ENCODE peak calls at places on chromosomes 4 and X, in nine cellular contexts. B, O, Q, V, U, X, L, F and R are unnamed samples. For H3K4me1, the result is how much of the 10 kb centered on the place peaks cover.

GRCh38 chr4:66923081-66923865 is 622.0 kb downstream of the CENPC start:
- DNase-seq in B (peak), O (no peak), Q (no peak), V (no peak), U (no peak), X (no peak), L (no peak), F (no peak), R (no peak)

GRCh38 chr4:145069361-145069760 is 28.6 kb downstream of the ANAPC10 start:
- DNase-seq in B (peak), O (no peak), Q (peak), V (no peak), U (no peak), X (no peak), L (no peak), F (no peak), R (no peak)

GRCh38 chr4:16198271-16198670 is 28.0 kb downstream of the TAPT1 start:
- DNase-seq in B (no peak), O (no peak), Q (no peak), V (no peak), U (no peak), X (no peak), L (no peak), F (no peak), R (no peak)

GRCh38 chr4:186472948-186473347 is 82.4 kb downstream of the MTNR1A start:
- DNase-seq in B (peak), O (no peak), Q (peak), V (no peak), U (no peak), X (no peak), L (no peak), F (no peak), R (peak)

GRCh38 chrX:78315745-78316144 is 11.7 kb downstream of the CYSLTR1 start:
- DNase-seq in B (no peak), O (no peak), Q (no peak), V (no peak), U (no peak), X (no peak), L (no peak), F (peak), R (no peak)

GRCh38 chr4:96784336-96784735 is 944.4 kb downstream of the PDHA2 start:
- DNase-seq in B (no peak), O (no peak), Q (no peak), V (no peak), U (no peak), X (no peak), L (no peak), F (no peak), R (no peak)

GRCh38 chr4:88681209-88681608 is 16.4 kb downstream of the NAP1L5 start:
- DNase-seq in B (no peak), O (no peak), Q (no peak), V (no peak), U (no peak), X (no peak), L (no peak), F (no peak), R (no peak)

GRCh38 chrX:115946059-115946458 is 224.5 kb upstream of the AGTR2 start:
- DNase-seq in B (no peak), O (no peak), Q (no peak), V (no peak), U (no peak), X (no peak), L (no peak), F (no peak), R (no peak)

GRCh38 chr4:150310159-150310895 is 232.1 kb downstream of the DCLK2 start:
- DNase-seq in B (peak), O (no peak), Q (no peak), V (no peak), U (no peak), X (no peak), L (no peak), F (no peak), R (no peak)

GRCh38 chr4:15847746-15848145 is 69.6 kb downstream of the CD38 start:
- DNase-seq in B (no peak), O (no peak), Q (no peak), V (no peak), U (no peak), X (no peak), L (no peak), F (no peak), R (no peak)

GRCh38 chrX:21798677-21799219 is 40.7 kb upstream of the MBTPS2 start:
- DNase-seq in B (peak), O (no peak), Q (peak), V (no peak), U (no peak), X (no peak), L (no peak), F (no peak), R (peak)

GRCh38 chrX:39012561-39013209 is 211.4 kb downstream of the MID1IP1 start:
- DNase-seq in B (peak), O (no peak), Q (peak), V (no peak), U (no peak), X (no peak), L (no peak), F (no peak), R (no peak)

GRCh38 chr4:119623025-119623424 is 5.6 kb downstream of the PDE5A start:
- DNase-seq in B (no peak), O (no peak), Q (no peak), V (no peak), U (no peak), X (no peak), L (no peak), F (no peak), R (no peak)

GRCh38 chrX:110992611-110993010 is 103.4 kb upstream of the PAK3 start:
- DNase-seq in B (peak), O (peak), Q (peak), V (no peak), U (no peak), X (no peak), L (no peak), F (no peak), R (peak)

GRCh38 chr4:112747035-112747434 is 110.1 kb downstream of the LARP7 start:
- DNase-seq in B (no peak), O (no peak), Q (no peak), V (no peak), U (no peak), X (no peak), L (no peak), F (no peak), R (no peak)

GRCh38 chrX:11367609-11368430 is 74.6 kb downstream of the AMELX start:
- DNase-seq in B (peak), O (no peak), Q (peak), V (no peak), U (no peak), X (no peak), L (no peak), F (no peak), R (no peak)

GRCh38 chrX:16061296-16061695 is 62.1 kb upstream of the GRPR start:
- DNase-seq in B (no peak), O (no peak), Q (no peak), V (no peak), U (no peak), X (no peak), L (no peak), F (no peak), R (no peak)

GRCh38 chrX:151084454-151084853 is 91.9 kb upstream of the GPR50 start:
- DNase-seq in B (no peak), O (no peak), Q (no peak), V (no peak), U (no peak), X (no peak), L (no peak), F (no peak), R (no peak)

GRCh38 chr4:3041192-3042142 is 32.9 kb downstream of the HTT-AS start:
- DNase-seq in B (peak), O (peak), Q (peak), V (peak), U (peak), X (peak), L (peak), F (peak), R (peak)

GRCh38 chrX:21747523-21747922 is 10.4 kb downstream of the SMPX start:
- DNase-seq in B (no peak), O (no peak), Q (no peak), V (no peak), U (no peak), X (no peak), L (no peak), F (no peak), R (peak)

GRCh38 chrX:132263127-132263526 is 43.9 kb upstream of the RAP2C start:
- DNase-seq in B (no peak), O (no peak), Q (no peak), V (no peak), U (no peak), X (no peak), L (no peak), F (no peak), R (no peak)

GRCh38 chrX:155899366-155899765 is 18.2 kb downstream of the VAMP7 start:
- DNase-seq in B (no peak), O (no peak), Q (no peak), V (no peak), U (no peak), X (no peak), L (no peak), F (no peak), R (no peak)

GRCh38 chr4:97330915-97331314 is 812.4 kb downstream of the STPG2 start:
- DNase-seq in B (no peak), O (no peak), Q (no peak), V (no peak), U (no peak), X (no peak), L (no peak), F (no peak), R (no peak)

GRCh38 chr4:140255467-140255866 is 101.5 kb upstream of the MAML3 start:
- DNase-seq in B (peak), O (no peak), Q (peak), V (no peak), U (no peak), X (no peak), L (no peak), F (no peak), R (no peak)

GRCh38 chr4:140266958-140267568 is 106.4 kb upstream of the SCOC start:
- DNase-seq in B (no peak), O (no peak), Q (peak), V (no peak), U (no peak), X (no peak), L (no peak), F (no peak), R (no peak)

GRCh38 chrX:12304261-12304660 is 166.0 kb downstream of the FRMPD4 start:
- DNase-seq in B (peak), O (no peak), Q (peak), V (no peak), U (no peak), X (no peak), L (no peak), F (no peak), R (no peak)

GRCh38 chr4:70778888-70779422 is 57.2 kb downstream of the RUFY3 start:
- DNase-seq in B (peak), O (peak), Q (peak), V (peak), U (no peak), X (no peak), L (no peak), F (no peak), R (no peak)

GRCh38 chrX:129641941-129642340 is 12.8 kb downstream of the APLN start:
- DNase-seq in B (peak), O (no peak), Q (peak), V (no peak), U (no peak), X (no peak), L (peak), F (no peak), R (no peak)

GRCh38 chr4:13240066-13240465 is 244.1 kb downstream of the RAB28 start:
- DNase-seq in B (peak), O (no peak), Q (no peak), V (no peak), U (no peak), X (no peak), L (no peak), F (no peak), R (no peak)

GRCh38 chrX:40304115-40304514 is 206.4 kb upstream of the BCOR start:
- DNase-seq in B (no peak), O (no peak), Q (no peak), V (no peak), U (no peak), X (no peak), L (no peak), F (no peak), R (no peak)

DNA sequence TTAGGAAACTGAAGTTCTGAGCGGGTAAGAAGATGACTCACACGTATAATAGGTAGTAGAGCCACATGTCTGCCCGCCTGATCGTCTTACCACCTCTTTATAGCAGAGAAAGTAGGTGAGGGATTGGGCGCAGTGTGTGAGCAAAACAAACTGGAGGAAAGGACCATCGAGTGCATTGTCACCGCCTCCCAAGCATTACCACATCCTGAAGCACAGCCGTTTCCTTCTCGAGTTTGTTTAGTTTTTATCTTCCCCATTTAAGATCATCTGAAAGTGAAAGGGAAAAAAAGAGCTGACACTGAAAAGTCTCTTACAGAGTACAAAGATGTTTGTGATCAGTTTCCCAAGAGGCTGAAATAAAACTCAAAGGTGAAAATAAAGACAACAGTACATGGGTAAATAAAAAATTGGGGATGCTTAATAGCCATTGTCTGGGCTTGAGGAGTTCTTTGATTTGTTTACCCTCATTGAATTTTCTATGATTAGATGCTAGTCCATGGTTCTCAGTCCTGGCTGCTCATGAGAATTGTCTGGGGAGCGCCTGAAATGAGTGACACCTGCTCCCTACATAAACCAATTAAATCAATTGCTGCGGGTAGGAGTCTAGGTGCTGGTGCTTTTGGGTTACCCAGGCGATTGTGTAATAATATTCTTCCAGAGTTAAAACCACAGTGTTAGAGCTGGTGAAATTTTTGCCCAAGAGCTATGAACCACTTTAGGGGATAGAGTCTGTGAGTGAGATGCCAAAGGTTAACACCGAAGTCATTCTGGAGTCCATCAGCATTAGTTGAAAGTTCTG is 15.0 kb downstream of the PDK3 start:
- DNase-seq in B (peak), O (peak), Q (peak), V (peak), U (peak), X (peak), L (no peak), F (peak), R (peak)
- H3K27ac ChIP-seq in B (no peak), O (peak), Q (no peak), V (peak), U (peak), X (peak), L (no peak), F (peak), R (peak)

DNA sequence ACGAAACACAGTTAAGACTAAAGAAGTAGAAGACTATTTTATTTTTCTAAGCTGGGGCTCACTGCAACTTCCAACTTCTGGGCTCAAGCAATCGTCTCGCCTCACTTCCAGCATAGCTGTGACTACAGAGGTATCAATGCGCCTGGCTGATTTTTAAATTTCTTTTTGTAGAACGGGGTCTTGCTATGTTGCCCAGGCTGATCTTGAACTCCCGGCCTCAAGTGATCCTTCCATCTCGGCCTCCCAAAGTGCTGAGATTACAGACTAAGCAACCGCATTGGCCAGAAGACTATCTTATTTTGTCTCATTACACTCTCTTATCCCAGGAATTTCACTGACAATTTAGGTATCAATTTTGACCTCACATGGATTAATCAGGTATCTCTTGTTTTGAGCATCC is 1.2 kb downstream of the LAMTOR3 start:
- DNase-seq in B (no peak), O (no peak), Q (no peak), V (no peak), U (no peak), X (no peak), L (no peak), F (no peak), R (no peak)
- H3K4me3 ChIP-seq in B (no peak), O (no peak), Q (peak), V (no peak), U (no peak), X (peak), L (peak), F (peak), R (no peak)

DNA sequence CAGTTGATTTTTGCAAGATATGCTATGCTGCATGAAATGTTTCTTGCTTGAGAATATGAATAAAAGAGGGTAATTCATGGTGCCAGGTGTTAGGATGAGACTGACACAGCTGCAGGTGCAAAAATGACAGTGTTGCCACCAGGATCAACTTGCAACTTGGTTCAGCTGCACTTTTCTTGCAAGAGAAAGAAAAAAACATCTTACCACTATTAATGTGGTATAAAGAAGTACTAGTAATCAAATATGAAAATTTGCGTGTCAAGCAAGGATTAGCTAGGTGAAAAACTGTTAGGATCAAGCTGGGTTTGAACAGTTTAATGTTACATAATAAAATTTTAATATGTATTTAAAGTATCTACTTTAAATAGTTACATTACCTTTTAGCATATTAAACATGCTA is 49.6 kb downstream of the CHIC2 start:
- DNase-seq in B (no peak), O (no peak), Q (no peak), V (no peak), U (no peak), X (no peak), L (no peak), F (no peak), R (no peak)
- H3K4me1 ChIP-seq in B (under half), O (under half), Q (under half), V (under half), U (under half), X (under half), L (under half), F (under half), R (under half)

GRCh38 chrX:4876268-4876667 is 1162.8 kb upstream of the PRKX start:
- DNase-seq in B (no peak), O (no peak), Q (no peak), V (no peak), U (no peak), X (no peak), L (no peak), F (no peak), R (no peak)
- H3K27ac ChIP-seq in B (no peak), O (no peak), Q (no peak), V (no peak), U (no peak), X (no peak), L (no peak), F (peak), R (no peak)

GRCh38 chrX:6226053-6226645 is 2.5 kb downstream of the NLGN4X start:
- DNase-seq in B (peak), O (no peak), Q (no peak), V (no peak), U (no peak), X (no peak), L (no peak), F (peak), R (no peak)
- H3K4me3 ChIP-seq in B (peak), O (no peak), Q (no peak), V (peak), U (peak), X (peak), L (peak), F (peak), R (peak)

DNA sequence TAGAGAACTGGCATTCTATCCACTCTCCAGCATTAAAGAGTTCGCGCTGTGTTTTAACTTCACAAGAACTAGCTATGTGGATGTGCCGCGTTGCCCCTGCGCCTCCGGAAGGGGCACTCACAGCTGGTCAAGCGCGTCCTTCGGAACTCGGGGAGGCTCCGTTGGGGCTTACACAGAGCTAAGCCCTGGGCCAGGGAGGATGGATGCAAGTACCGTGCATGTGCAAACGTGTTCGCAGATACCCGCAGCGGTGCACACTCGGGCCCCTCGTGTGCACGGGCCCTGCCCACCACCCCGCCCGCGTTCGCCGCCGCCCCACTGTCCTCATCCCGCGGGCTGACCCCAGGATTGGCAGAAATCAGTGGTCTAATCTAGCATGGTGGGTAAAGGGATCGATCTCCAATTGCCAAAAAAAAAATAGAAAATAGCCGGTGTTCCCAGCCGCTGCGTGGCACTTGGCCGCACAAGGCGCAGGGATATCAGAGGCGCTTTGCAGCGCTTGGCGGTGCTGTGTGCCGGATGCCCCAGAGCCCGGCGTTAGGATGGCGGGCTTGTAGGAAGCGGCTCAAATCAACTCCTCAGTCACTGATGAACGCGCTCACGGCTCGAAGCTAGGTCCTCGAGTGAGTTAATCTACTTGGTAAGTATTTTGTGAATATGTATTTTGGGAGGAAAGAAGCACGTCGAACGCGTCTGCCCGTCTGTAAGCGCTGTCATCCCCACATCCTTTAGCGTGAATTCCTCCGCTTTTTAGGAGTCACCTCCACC is 988 bp upstream of the PCDH10 start:
- DNase-seq in B (peak), O (no peak), Q (peak), V (no peak), U (no peak), X (peak), L (peak), F (peak), R (no peak)
- H3K4me1 ChIP-seq in B (under half), O (half or more), Q (under half), V (under half), U (under half), X (half or more), L (half or more), F (half or more), R (under half)

GRCh38 chr4:37794046-37794445 is 32.4 kb upstream of the PGM2 start:
- DNase-seq in B (no peak), O (no peak), Q (peak), V (no peak), U (no peak), X (no peak), L (no peak), F (no peak), R (no peak)

GRCh38 chr4:37799941-37800554 is 26.4 kb upstream of the PGM2 start:
- DNase-seq in B (peak), O (no peak), Q (no peak), V (no peak), U (no peak), X (no peak), L (no peak), F (no peak), R (no peak)

GRCh38 chr4:37798616-37799015 is 27.9 kb upstream of the PGM2 start:
- DNase-seq in B (no peak), O (no peak), Q (no peak), V (no peak), U (no peak), X (no peak), L (no peak), F (no peak), R (no peak)

GRCh38 chr4:37795796-37796195 is 30.7 kb upstream of the PGM2 start:
- DNase-seq in B (no peak), O (no peak), Q (no peak), V (no peak), U (no peak), X (no peak), L (no peak), F (no peak), R (no peak)

DNA sequence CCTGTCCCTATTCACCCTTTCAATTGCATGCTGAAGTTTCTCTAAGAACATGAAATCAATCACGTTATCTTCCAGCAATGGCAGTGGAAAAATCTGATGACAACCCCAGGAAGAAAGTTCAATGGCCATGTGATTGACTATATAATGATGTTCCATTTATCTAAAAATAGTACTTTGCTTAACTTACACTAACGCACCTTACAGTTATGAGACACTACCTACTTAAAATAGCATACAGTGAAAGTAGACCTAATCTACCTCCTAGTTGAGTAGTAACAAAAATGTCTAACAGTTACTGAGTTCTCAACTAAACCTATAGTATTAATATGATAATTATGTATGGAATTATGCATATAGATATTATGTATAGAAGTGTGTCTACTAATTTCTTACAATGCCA is 28.6 kb upstream of the PGM2 start:
- DNase-seq in B (no peak), O (no peak), Q (no peak), V (no peak), U (no peak), X (no peak), L (no peak), F (no peak), R (no peak)
- H3K27ac ChIP-seq in B (no peak), O (no peak), Q (no peak), V (no peak), U (no peak), X (no peak), L (no peak), F (no peak), R (no peak)